ENCODE peak calls at places on chromosomes 16 and 17, in five cellular contexts. One of them, this sample, is unnamed.
A peak's percentile ranks its signal among the peaks of the same experiment; 100 is the strongest.

GRCh38 chr17:45355087-45355486 is 38.3 kb upstream of the MAP3K14 start:
- DNase-seq in GM12878: no peak
- DNase-seq in HepG2: no peak
- DNase-seq in K562: no peak
- DNase-seq in H1: no peak
- DNase-seq in this sample: no peak

GRCh38 chr16:16045311-16045710 is 95.9 kb downstream of the ABCC1 start:
- DNase-seq in GM12878: no peak
- DNase-seq in K562: no peak
- DNase-seq in HepG2: no peak
- DNase-seq in H1: no peak
- DNase-seq in this sample: no peak

GRCh38 chr17:56023851-56024250 is 129.4 kb upstream of the ANKFN1 start:
- DNase-seq in HepG2: no peak
- DNase-seq in H1: no peak
- DNase-seq in K562: no peak
- DNase-seq in GM12878: no peak
- DNase-seq in this sample: no peak

GRCh38 chr17:62670202-62670821 is 42.8 kb downstream of the MRC2 start:
- DNase-seq in GM12878: no peak
- DNase-seq in H1: no peak
- DNase-seq in HepG2: peak; percentile 31
- DNase-seq in K562: peak; percentile 50
- DNase-seq in this sample: no peak

GRCh38 chr16:30095166-30096078 is 591 bp downstream of the YPEL3 start:
- DNase-seq in H1: no peak
- DNase-seq in HepG2: no peak
- DNase-seq in K562: no peak
- DNase-seq in GM12878: no peak
- DNase-seq in this sample: no peak

GRCh38 chr17:80519091-80519781 is 25.4 kb upstream of the RPTOR start:
- DNase-seq in H1: no peak
- DNase-seq in K562: no peak
- DNase-seq in GM12878: no peak
- DNase-seq in HepG2: no peak
- DNase-seq in this sample: no peak

GRCh38 chr16:52584354-52584840 is 37.5 kb upstream of the TOX3 start:
- DNase-seq in K562: no peak
- DNase-seq in H1: no peak
- DNase-seq in HepG2: no peak
- DNase-seq in GM12878: no peak
- DNase-seq in this sample: no peak

GRCh38 chr17:80613732-80614071 is 69.1 kb downstream of the RPTOR start:
- DNase-seq in HepG2: no peak
- DNase-seq in GM12878: no peak
- DNase-seq in K562: no peak
- DNase-seq in H1: no peak
- DNase-seq in this sample: no peak

GRCh38 chr17:49012893-49013255 is 15.7 kb downstream of the IGF2BP1 start:
- DNase-seq in K562: no peak
- DNase-seq in H1: no peak
- DNase-seq in GM12878: no peak
- DNase-seq in HepG2: no peak
- DNase-seq in this sample: no peak

GRCh38 chr16:54821731-54822130 is 108.9 kb upstream of the IRX5 start:
- DNase-seq in K562: no peak
- DNase-seq in HepG2: no peak
- DNase-seq in H1: no peak
- DNase-seq in GM12878: no peak
- DNase-seq in this sample: no peak

GRCh38 chr17:32546031-32546444 is 59.2 kb downstream of the CDK5R1 start:
- DNase-seq in K562: no peak
- DNase-seq in GM12878: no peak
- DNase-seq in H1: peak; percentile 23
- DNase-seq in HepG2: no peak
- DNase-seq in this sample: no peak

GRCh38 chr17:19317359-19318095 is 45.0 kb downstream of the B9D1 start:
- DNase-seq in H1: peak; percentile 74
- DNase-seq in HepG2: peak; percentile 89
- DNase-seq in K562: peak; percentile 73
- DNase-seq in GM12878: no peak
- DNase-seq in this sample: peak; percentile 57

GRCh38 chr16:2473999-2474876 is 689 bp upstream of the TBC1D24 start:
- DNase-seq in GM12878: no peak
- DNase-seq in HepG2: no peak
- DNase-seq in H1: no peak
- DNase-seq in K562: peak; percentile 78
- DNase-seq in this sample: no peak

GRCh38 chr16:27779719-27780161 is 229.8 kb downstream of the KATNIP start:
- DNase-seq in K562: peak; percentile 72
- DNase-seq in GM12878: no peak
- DNase-seq in H1: peak; percentile 41
- DNase-seq in HepG2: peak; percentile 42
- DNase-seq in this sample: no peak

GRCh38 chr17:79188048-79188447 is 113.4 kb downstream of the ENGASE start:
- DNase-seq in HepG2: no peak
- DNase-seq in K562: peak; percentile 72
- DNase-seq in H1: peak; percentile 38
- DNase-seq in GM12878: no peak
- DNase-seq in this sample: peak; percentile 10

GRCh38 chr16:27205436-27206065 is 2.2 kb downstream of the KDM8 start:
- DNase-seq in H1: no peak
- DNase-seq in GM12878: no peak
- DNase-seq in K562: no peak
- DNase-seq in HepG2: no peak
- DNase-seq in this sample: no peak

GRCh38 chr16:12213180-12213579 is 236.6 kb downstream of the SNX29 start:
- DNase-seq in HepG2: no peak
- DNase-seq in K562: no peak
- DNase-seq in H1: no peak
- DNase-seq in GM12878: no peak
- DNase-seq in this sample: no peak

GRCh38 chr16:10314811-10315210 is 71.0 kb upstream of the ATF7IP2 start:
- DNase-seq in GM12878: no peak
- DNase-seq in H1: no peak
- DNase-seq in K562: no peak
- DNase-seq in HepG2: peak; percentile 65
- DNase-seq in this sample: no peak

GRCh38 chr17:20059728-20060188 is 50.6 kb downstream of the SPECC1 start:
- DNase-seq in HepG2: peak; percentile 39
- DNase-seq in GM12878: peak; percentile 64
- DNase-seq in K562: peak; percentile 27
- DNase-seq in H1: no peak
- DNase-seq in this sample: no peak

GRCh38 chr17:45393477-45393876 is 39.2 kb downstream of the ARHGAP27 start:
- DNase-seq in K562: no peak
- DNase-seq in GM12878: no peak
- DNase-seq in HepG2: no peak
- DNase-seq in H1: no peak
- DNase-seq in this sample: no peak

DNA sequence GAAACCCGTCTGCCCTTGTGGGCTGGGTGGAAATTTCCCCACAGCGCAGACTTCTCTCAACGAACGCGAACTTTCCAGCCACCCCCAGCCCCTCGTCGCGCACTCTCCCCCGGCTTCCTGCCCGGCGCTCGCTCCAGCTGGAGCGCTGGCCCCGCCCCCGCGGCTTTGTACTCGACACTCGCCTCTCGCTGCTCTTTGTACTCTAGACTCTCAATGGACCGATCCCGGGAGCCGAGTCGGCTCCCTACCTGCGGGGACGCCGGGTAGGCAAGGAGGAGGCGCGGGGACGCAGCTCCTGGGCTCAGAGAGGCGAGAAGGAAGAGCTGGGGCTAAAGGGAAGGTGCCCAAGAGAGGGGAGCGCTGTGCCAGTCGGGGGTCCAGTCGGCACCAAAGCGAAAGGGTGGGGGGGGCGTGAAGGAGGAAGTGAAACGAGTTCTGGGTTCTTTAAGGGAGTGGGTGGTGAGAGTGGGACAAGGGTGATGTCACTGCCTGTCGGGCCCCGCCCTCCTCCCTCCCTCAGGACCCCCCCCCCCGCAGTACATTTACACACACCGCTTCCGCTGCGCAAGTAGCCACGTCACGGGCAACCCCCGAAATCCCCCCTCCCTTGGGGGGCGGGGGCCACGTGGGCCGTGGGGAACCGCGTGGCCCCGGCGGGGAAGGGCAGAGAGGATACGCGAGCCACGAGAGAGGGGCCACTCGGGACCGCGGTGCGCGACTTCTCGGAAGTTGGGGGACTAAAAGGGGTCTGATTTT is 9.7 kb downstream of the KDM6B start:
- DNase-seq in HepG2: peak; percentile 85
- DNase-seq in GM12878: peak; percentile 70
- DNase-seq in H1: no peak
- DNase-seq in K562: peak; percentile 85
- DNase-seq in this sample: no peak
- H4K20me1 ChIP-seq in HepG2: peaks cover 26% of the 10 kb centered on the region
- H4K20me1 ChIP-seq in GM12878: no peaks in the 10 kb centered on the region
- H4K20me1 ChIP-seq in H1: peaks cover 12% of the 10 kb centered on the region
- H4K20me1 ChIP-seq in K562: peaks cover 4% of the 10 kb centered on the region
- H4K20me1 ChIP-seq in this sample: no peaks in the 10 kb centered on the region

GRCh38 chr17:82127704-82128103 is 29.7 kb upstream of the FASN start:
- DNase-seq in HepG2: no peak
- DNase-seq in H1: no peak
- DNase-seq in GM12878: no peak
- DNase-seq in K562: no peak
- DNase-seq in this sample: no peak

GRCh38 chr17:82128287-82128686 is 30.3 kb upstream of the FASN start:
- DNase-seq in H1: no peak
- DNase-seq in HepG2: no peak
- DNase-seq in GM12878: no peak
- DNase-seq in K562: no peak
- DNase-seq in this sample: no peak

GRCh38 chr17:82129095-82129494 is 31.1 kb upstream of the FASN start:
- DNase-seq in GM12878: no peak
- DNase-seq in K562: no peak
- DNase-seq in HepG2: no peak
- DNase-seq in H1: no peak
- DNase-seq in this sample: peak; percentile 12

GRCh38 chr17:82127315-82127595 is 29.2 kb upstream of the FASN start:
- DNase-seq in GM12878: no peak
- DNase-seq in HepG2: no peak
- DNase-seq in K562: no peak
- DNase-seq in H1: no peak
- DNase-seq in this sample: no peak

DNA sequence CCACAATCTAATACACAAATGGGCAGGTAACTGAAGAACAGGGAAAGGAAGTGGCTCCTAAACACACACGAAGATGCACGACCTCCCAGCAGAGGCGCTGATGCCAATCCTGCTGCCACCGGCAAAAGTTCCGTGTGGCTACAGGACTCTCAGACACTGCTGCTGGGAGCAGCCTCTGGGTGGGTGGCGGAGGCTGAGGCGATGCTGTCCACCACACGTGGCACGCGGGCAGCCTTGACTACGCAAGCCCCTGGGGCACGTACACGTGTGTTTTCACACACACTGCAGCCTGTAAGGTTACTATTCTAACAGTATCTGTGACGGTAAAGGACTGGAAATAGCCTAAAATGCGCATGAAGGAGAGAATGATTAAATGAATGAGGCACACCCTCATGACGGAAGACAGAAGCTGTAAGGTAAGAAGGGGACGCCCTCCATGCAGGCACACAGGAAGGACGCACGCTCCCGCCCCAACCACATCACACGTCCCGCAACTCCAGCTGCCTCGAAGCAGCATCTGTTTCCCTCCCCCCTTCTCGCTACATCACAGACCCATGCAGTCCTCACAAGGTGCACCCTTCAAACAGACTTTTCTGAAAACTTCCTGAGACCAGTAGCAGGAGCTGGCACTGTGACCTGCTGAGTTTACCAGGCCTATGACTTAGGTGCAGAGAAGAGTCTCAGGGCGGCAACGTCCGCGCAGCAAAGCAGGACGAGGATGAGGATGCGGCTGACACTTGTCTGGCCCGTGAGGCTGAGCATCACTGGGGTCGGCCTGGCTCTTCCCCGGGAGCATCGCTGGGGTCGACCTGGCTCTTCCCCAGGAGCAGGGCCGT is 28.7 kb upstream of the FASN start:
- DNase-seq in K562: no peak
- DNase-seq in GM12878: no peak
- DNase-seq in HepG2: no peak
- DNase-seq in H1: no peak
- DNase-seq in this sample: no peak
- TF ChIP-seq SP1 in K562: no peak
- TF ChIP-seq SP1 in GM12878: no peak
- TF ChIP-seq SP1 in HepG2: no peak
- TF ChIP-seq SP1 in H1: no peak
- TF ChIP-seq SP1 in this sample: no peak

DNA sequence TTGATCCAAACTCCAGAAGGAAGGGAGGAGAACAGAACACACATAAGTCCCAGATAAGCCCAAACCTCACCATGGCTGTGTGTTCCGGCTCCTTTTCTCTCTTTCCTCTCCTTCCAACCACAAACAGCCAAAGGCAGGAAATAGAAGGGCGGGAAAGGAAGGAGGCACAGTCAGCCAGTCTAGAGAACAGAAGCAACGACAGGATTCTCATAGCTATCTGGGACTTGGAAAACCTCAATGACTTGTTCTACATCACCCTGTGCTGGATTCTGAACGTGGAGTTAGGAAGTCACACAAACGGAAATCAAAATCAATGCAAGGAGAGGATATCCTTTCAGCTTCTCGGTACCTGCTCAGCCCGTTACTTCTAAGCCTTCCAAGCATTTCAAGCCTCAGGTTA is 9.0 kb downstream of the CRK start:
- DNase-seq in HepG2: no peak
- DNase-seq in K562: no peak
- DNase-seq in H1: no peak
- DNase-seq in GM12878: no peak
- DNase-seq in this sample: no peak
- H4K20me1 ChIP-seq in HepG2: peaks cover 23% of the 10 kb centered on the region
- H4K20me1 ChIP-seq in K562: peaks cover 4% of the 10 kb centered on the region
- H4K20me1 ChIP-seq in H1: peaks cover 5% of the 10 kb centered on the region
- H4K20me1 ChIP-seq in GM12878: peaks cover 4% of the 10 kb centered on the region
- H4K20me1 ChIP-seq in this sample: peaks cover 5% of the 10 kb centered on the region

GRCh38 chr17:77020973-77021372 is 119.8 kb upstream of the SEC14L1 start:
- DNase-seq in H1: no peak
- DNase-seq in K562: no peak
- DNase-seq in GM12878: no peak
- DNase-seq in HepG2: no peak
- DNase-seq in this sample: no peak

GRCh38 chr17:77019955-77020379 is 120.8 kb upstream of the SEC14L1 start:
- DNase-seq in GM12878: no peak
- DNase-seq in H1: peak; percentile 15
- DNase-seq in K562: no peak
- DNase-seq in HepG2: peak; percentile 35
- DNase-seq in this sample: no peak

GRCh38 chr17:77022766-77023165 is 118.0 kb upstream of the SEC14L1 start:
- DNase-seq in HepG2: no peak
- DNase-seq in H1: no peak
- DNase-seq in GM12878: no peak
- DNase-seq in K562: no peak
- DNase-seq in this sample: no peak

DNA sequence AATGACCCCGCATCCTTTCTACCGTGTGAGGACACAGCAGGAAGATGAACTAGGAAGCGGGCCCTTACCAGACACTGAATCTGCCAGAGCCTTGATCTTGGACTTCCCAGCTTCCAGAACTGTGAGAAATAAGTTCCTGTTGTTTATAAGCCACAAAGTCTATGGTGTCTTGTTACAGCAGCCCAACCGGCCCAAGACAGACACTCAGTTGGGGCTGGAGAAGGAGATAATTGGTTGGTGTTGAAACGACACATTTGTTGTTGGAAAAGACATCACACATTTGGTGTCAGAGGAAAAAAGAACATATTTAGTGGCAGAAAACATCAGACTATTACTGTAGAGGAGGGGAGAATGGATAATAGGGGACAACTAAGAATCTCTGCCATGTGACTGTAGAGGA is 122.3 kb upstream of the SEC14L1 start:
- DNase-seq in HepG2: no peak
- DNase-seq in GM12878: no peak
- DNase-seq in H1: no peak
- DNase-seq in K562: no peak
- DNase-seq in this sample: no peak
- TF ChIP-seq SP1 in HepG2: no peak
- TF ChIP-seq SP1 in GM12878: no peak
- TF ChIP-seq SP1 in H1: no peak
- TF ChIP-seq SP1 in K562: no peak
- TF ChIP-seq SP1 in this sample: no peak

This sample was measured in HCT116.